ENCODE peak calls at places on chromosomes 4 and X, in nine cellular contexts. Q, V, W, L, P, O, F, Z and N are unnamed samples.
A peak's percentile ranks its signal among the peaks of the same experiment; 100 is the strongest.

GRCh38 chrX:72050011-72050410 is 81.7 kb downstream of the RTL5 start:
- DNase-seq in Z (no peak), O (no peak), P (peak; percentile 54), L (no peak), V (no peak), F (no peak), W (no peak), Q (peak; percentile 66), N (no peak)

GRCh38 chr4:3476936-3477749 is 14.0 kb downstream of the DOK7 start:
- DNase-seq in F (no peak), Z (no peak), Q (no peak), W (no peak), P (no peak), O (no peak), L (no peak), V (no peak), N (no peak)

GRCh38 chr4:122744229-122744628 is 11.7 kb downstream of the BBS12 start:
- DNase-seq in L (no peak), Z (peak; percentile 84), Q (peak; percentile 76), V (no peak), W (no peak), O (no peak), P (no peak), F (peak; percentile 60), N (no peak)

GRCh38 chr4:155541716-155542115 is 124.9 kb upstream of the GUCY1A1 start:
- DNase-seq in P (no peak), W (no peak), Q (peak; percentile 49), O (no peak), L (no peak), F (no peak), Z (peak; percentile 15), V (no peak), N (no peak)

GRCh38 chr4:88660446-88661294 is 37.0 kb downstream of the NAP1L5 start:
- DNase-seq in W (no peak), F (peak; percentile 66), Q (peak; percentile 10), L (no peak), V (no peak), Z (peak; percentile 16), P (no peak), O (no peak), N (no peak)

GRCh38 chrX:34655496-34656258 is 1.4 kb downstream of the TMEM47 start:
- DNase-seq in F (no peak), O (no peak), L (no peak), P (no peak), Q (no peak), W (peak; percentile 15), V (no peak), Z (no peak), N (no peak)

GRCh38 chr4:168800926-168801325 is 209.1 kb downstream of the CBR4 start:
- DNase-seq in Q (no peak), V (no peak), W (no peak), Z (no peak), P (no peak), O (no peak), F (no peak), L (no peak), N (no peak)

GRCh38 chrX:44290718-44291117 is 52.8 kb downstream of the EFHC2 start:
- DNase-seq in P (no peak), W (no peak), Q (no peak), O (no peak), Z (no peak), L (no peak), V (no peak), F (no peak), N (no peak)

GRCh38 chrX:125004799-125005198 is 314.9 kb upstream of the TEX13C start:
- DNase-seq in F (no peak), Q (peak; percentile 14), O (no peak), Z (no peak), W (no peak), L (no peak), P (no peak), V (no peak), N (no peak)

DNA sequence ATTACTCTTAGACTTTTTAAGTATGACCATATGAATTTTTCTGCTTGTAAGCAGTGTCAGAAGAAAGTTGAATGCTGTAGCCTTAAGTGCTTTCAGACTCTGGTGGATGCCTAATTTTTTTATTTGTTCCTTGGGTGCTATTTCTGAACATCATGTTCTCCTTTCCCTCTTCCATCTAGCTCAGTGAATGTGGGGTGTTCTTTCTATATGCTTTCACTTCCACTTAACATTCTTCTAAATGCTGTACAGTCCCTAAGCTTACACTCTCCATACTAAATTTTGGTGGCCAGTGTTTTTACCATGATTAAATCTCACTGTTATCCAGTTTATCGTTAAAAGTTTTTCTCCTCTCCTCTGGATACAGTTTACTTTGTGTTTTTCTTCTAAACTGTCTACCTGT is 3.6 kb downstream of the DCK start:
- DNase-seq in V (no peak), P (no peak), O (no peak), Z (no peak), W (no peak), F (no peak), L (no peak), Q (no peak), N (no peak)
- TF ChIP-seq CTCF in V (no peak), P (no peak), O (no peak), Z (no peak), W (no peak), F (no peak), L (no peak), Q (no peak), N (no peak)

GRCh38 chr4:182924497-182924896 is 7.3 kb upstream of the DCTD start:
- DNase-seq in F (no peak), L (no peak), V (no peak), P (no peak), W (no peak), Q (no peak), O (no peak), Z (no peak), N (no peak)
- TF ChIP-seq CTCF in F (no peak), L (no peak), V (no peak), P (no peak), W (no peak), Q (no peak), O (no peak), Z (no peak), N (no peak)

DNA sequence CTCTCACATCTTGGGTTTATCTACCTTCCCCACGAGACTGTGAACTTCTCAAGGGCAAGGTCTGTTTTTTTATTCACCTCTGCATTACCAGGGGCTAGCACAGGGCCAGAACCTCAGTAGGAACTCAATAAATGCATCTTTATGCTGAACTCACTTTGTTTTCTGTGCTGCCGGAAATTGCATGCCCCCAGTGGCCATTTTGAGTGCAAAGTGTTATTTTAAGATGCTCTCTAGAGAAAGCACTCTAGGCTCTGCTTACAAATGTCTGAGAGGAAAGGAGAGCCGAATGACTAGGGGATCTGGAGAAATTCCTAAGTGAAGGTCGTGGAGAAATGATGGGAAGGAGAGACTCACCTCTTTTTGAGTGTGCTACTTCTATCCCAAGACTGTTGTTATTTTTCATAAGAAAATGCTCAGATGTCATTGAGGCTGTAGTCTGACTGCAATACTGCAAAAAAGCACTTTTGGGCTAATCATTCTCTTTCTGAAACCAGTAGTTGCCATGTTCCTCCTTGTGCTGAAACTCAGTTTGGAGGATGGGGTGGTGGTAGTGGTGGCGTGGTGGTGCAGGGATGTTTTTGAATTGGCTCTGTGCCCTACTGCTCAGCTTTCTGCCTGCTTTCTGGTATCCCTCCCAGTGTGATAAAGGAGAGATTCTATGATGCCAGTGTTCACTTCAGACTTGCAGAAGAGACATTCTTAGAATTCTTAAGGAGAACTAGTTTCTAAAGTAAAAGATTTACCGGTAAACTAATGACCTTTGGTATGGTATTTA is 41.3 kb downstream of the DOCK11 start:
- DNase-seq in P (no peak), F (no peak), W (no peak), Z (peak; percentile 65), V (no peak), Q (peak; percentile 28), O (peak; percentile 56), L (no peak), N (no peak)
- TF ChIP-seq CTCF in P (no peak), F (peak; percentile 43), W (peak; percentile 11), Z (peak; percentile 53), V (peak; percentile 18), Q (peak; percentile 24), O (peak; percentile 45), L (no peak), N (peak; percentile 35)

DNA sequence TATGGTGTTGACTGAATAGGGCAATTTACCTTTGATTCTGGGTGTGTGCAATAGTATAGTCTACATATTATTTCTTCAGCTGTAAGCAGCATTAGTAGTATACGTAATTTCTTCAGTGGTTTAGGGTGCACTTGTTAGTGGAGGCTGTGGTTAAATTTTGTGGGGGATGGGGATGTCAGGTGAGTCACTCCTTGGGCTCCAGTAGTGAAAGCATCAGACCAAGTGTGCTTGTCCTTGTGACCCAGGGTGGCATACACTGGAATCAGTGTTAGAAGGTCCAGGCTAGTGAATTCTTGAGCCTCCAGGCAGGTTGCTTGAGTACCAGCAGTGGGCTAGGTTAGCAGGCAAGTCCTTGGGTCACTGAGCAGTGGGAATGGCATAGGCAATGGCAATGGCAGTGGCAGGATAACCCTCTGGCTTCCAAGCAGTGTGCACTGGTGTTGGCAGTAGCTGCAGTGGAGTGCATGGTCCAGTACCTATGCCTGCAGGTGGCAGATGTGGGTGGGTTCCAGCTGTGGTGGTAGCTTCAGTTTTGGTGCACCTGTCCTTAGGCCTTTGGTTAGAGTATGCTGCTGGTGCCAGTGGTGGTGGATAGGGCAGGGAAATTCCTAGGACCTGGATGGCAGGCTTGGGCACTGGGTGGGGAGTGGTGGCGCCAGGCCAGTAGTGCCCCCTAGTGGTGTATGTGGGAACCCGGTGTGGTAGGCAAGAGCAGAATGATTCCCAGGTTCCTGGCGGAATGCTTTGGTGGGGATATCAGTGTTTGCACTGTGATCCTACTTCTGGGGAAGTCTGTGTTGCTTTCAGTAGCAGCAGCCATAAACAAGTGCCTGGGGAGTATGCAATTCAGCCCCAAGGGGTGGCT is 531.0 kb downstream of the SMARCA1 start:
- DNase-seq in P (no peak), W (no peak), L (no peak), V (no peak), F (no peak), Q (peak; percentile 2), O (no peak), Z (no peak), N (no peak)
- TF ChIP-seq CTCF in P (no peak), W (no peak), L (no peak), V (no peak), F (no peak), Q (no peak), O (no peak), Z (no peak), N (no peak)

DNA sequence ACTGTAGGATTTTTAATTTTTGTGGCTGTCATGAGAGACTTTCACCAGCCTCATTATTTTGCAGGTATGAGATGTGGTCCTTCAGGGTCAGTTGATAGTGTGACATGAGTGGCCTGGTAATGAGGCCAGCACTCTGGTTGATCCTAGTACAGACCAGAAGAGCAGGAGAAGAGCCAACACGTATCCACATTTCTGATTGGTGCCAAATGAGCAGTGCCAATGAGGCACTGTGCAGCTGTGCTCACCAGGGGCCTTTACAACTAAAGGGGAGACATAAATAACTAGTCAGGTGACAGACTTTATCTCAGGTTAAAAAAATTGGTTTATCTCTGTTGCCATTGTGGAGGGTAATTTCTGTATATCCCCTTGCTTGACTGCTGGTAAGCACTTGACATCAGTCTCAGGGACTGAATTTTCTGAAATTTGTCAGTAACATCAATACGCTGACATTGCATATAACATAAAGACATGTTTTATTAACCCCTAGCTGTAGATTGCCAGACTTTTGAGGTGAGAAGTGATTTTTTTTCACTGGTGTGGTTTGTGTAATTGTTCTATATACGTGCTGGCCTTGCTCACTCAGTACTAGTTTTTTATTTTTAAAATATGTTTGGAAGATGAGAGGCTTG is 101.2 kb downstream of the AFF1 start:
- DNase-seq in V (no peak), L (no peak), Z (no peak), Q (no peak), W (no peak), F (no peak), P (no peak), O (no peak), N (no peak)
- TF ChIP-seq CTCF in V (no peak), L (no peak), Z (no peak), Q (no peak), W (no peak), F (no peak), P (no peak), O (no peak), N (no peak)